ENCODE peak calls at places on chromosomes 11 and 22, in eight cellular contexts. D is fibroblast of pulmonary artery; F is OCI-LY7; T is glutamatergic neuron; B is AG04449; Y is CD4-positive, alpha-beta T cell; K is right atrium auricular region; A is cardiac muscle cell. R is an unnamed sample.

GRCh38 chr22:45205624-45205925 is 35.1 kb downstream of the KIAA0930 start:
- DNase-seq in D (no peak), F (no peak), T (no peak), B (no peak), Y (no peak), K (no peak), A (no peak), R (no peak)

GRCh38 chr11:31947051-31947450 is 135.9 kb upstream of the PAX6 start:
- DNase-seq in D (no peak), F (no peak), T (no peak), B (no peak), Y (no peak), K (no peak), A (no peak), R (no peak)

GRCh38 chr11:110835103-110835502 is 122.9 kb upstream of the ARHGAP20 start:
- DNase-seq in D (no peak), F (no peak), T (no peak), B (no peak), Y (no peak), K (no peak), A (no peak), R (no peak)

GRCh38 chr11:130652671-130653335 is 204.4 kb downstream of the ADAMTS15 start:
- DNase-seq in D (peak; percentile 99), F (no peak), T (no peak), B (peak; percentile 67), Y (no peak), K (peak; percentile 91), A (peak; percentile 98), R (peak; percentile 90)

GRCh38 chr22:50422961-50423815 is 51.6 kb downstream of the SBF1 start:
- DNase-seq in D (no peak), F (no peak), T (no peak), B (no peak), Y (no peak), K (no peak), A (no peak), R (no peak)

GRCh38 chr11:59216654-59217640 is 4.2 kb upstream of the MPEG1 start:
- DNase-seq in D (peak; percentile 17), F (peak; percentile 94), T (no peak), B (no peak), Y (no peak), K (no peak), A (peak; percentile 42), R (no peak)

GRCh38 chr11:9060700-9061111 is 30.7 kb downstream of the SCUBE2 start:
- DNase-seq in D (no peak), F (peak; percentile 19), T (no peak), B (no peak), Y (no peak), K (no peak), A (no peak), R (no peak)

GRCh38 chr22:36911887-36912661 is 1.4 kb upstream of the CSF2RB start:
- DNase-seq in D (peak; percentile 10), F (no peak), T (no peak), B (peak; percentile 17), Y (no peak), K (no peak), A (peak; percentile 38), R (no peak)

GRCh38 chr22:20584872-20585639 is 77.6 kb downstream of the MED15 start:
- DNase-seq in D (no peak), F (no peak), T (no peak), B (no peak), Y (no peak), K (no peak), A (no peak), R (no peak)

GRCh38 chr11:57653162-57653561 is 3.5 kb upstream of the YPEL4 start:
- DNase-seq in D (no peak), F (no peak), T (no peak), B (no peak), Y (no peak), K (no peak), A (no peak), R (no peak)

GRCh38 chr11:121207485-121208115 is 85.0 kb upstream of the SC5D start:
- DNase-seq in D (peak; percentile 17), F (no peak), T (no peak), B (no peak), Y (no peak), K (no peak), A (no peak), R (no peak)

GRCh38 chr22:39117585-39118191 is 20.6 kb downstream of the APOBEC3H start:
- DNase-seq in D (peak; percentile 69), F (peak; percentile 84), T (peak; percentile 60), B (no peak), Y (peak; percentile 59), K (no peak), A (peak; percentile 66), R (peak; percentile 18)

GRCh38 chr11:58164389-58164788 is 24.5 kb upstream of the OR9Q2 start:
- DNase-seq in D (no peak), F (no peak), T (no peak), B (no peak), Y (no peak), K (no peak), A (no peak), R (no peak)

GRCh38 chr11:17169876-17170275 is 37.9 kb downstream of the PIK3C2A start:
- DNase-seq in D (no peak), F (no peak), T (no peak), B (no peak), Y (no peak), K (no peak), A (no peak), R (no peak)

GRCh38 chr22:19705181-19705934 is 8.9 kb upstream of the SEPTIN5 start:
- DNase-seq in D (no peak), F (no peak), T (peak; percentile 37), B (no peak), Y (no peak), K (no peak), A (no peak), R (no peak)

GRCh38 chr11:57668467-57668890 is 565 bp downstream of the ZDHHC5 start:
- DNase-seq in D (no peak), F (peak; percentile 62), T (no peak), B (no peak), Y (no peak), K (no peak), A (no peak), R (no peak)

GRCh38 chr11:18700375-18700774 is 1.8 kb downstream of the TMEM86A start:
- DNase-seq in D (no peak), F (no peak), T (no peak), B (no peak), Y (no peak), K (no peak), A (peak; percentile 43), R (no peak)

GRCh38 chr11:19677380-19678080 is 35.1 kb upstream of the NAV2 start:
- DNase-seq in D (no peak), F (no peak), T (no peak), B (no peak), Y (no peak), K (no peak), A (peak; percentile 31), R (no peak)

GRCh38 chr22:43147821-43148220 is 3.5 kb upstream of the TSPO start:
- DNase-seq in D (no peak), F (peak; percentile 56), T (no peak), B (no peak), Y (no peak), K (no peak), A (no peak), R (no peak)

GRCh38 chr22:28605362-28605761 is 74.3 kb downstream of the TTC28 start:
- DNase-seq in D (no peak), F (no peak), T (no peak), B (no peak), Y (no peak), K (no peak), A (no peak), R (no peak)
- TF ChIP-seq CTCF in D (no peak), F (no peak), T (no peak), B (no peak), Y (no peak), K (no peak), A (no peak), R (no peak)

GRCh38 chr11:46594383-46594718 is 528 bp upstream of the AMBRA1 start:
- DNase-seq in D (no peak), F (no peak), T (no peak), B (no peak), Y (no peak), K (no peak), A (no peak), R (no peak)

GRCh38 chr11:46597155-46597554 is 3.3 kb upstream of the AMBRA1 start:
- DNase-seq in D (no peak), F (no peak), T (no peak), B (no peak), Y (no peak), K (no peak), A (no peak), R (no peak)

GRCh38 chr11:46594785-46595184 is 962 bp upstream of the AMBRA1 start:
- DNase-seq in D (no peak), F (no peak), T (no peak), B (no peak), Y (no peak), K (no peak), A (no peak), R (no peak)

GRCh38 chr11:46590740-46591606 is 2.9 kb downstream of the AMBRA1 start:
- DNase-seq in D (no peak), F (no peak), T (no peak), B (no peak), Y (no peak), K (no peak), A (peak; percentile 10), R (no peak)

GRCh38 chr11:46593550-46594382 is at the start of gene AMBRA1:
- DNase-seq in D (peak; percentile 95), F (peak; percentile 94), T (peak; percentile 87), B (peak; percentile 61), Y (peak; percentile 71), K (peak; percentile 91), A (peak; percentile 94), R (peak; percentile 80)
- TF ChIP-seq CTCF in D (no peak), F (no peak), T (no peak), B (no peak), Y (no peak), K (peak; percentile 20), A (no peak), R (no peak)

DNA sequence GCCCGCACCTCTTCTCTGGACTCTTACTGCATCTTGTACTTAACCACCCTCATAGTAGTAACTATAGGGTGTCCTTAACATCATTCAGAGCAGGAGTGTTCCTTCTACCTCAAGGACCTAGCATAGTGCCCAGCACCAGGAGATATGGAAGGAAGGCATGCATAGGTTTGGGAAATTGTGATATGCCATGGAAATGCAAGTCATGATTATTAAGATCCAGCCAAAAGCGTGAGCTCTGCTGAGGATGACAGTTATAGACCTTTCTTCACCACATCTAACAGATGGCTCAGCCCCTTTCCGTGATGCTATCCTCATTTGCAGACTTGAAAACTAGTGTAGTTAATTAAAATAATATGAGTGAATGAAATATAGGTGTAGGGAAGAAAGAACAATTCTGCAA is 746.1 kb downstream of the NTM start:
- DNase-seq in D (no peak), F (no peak), T (no peak), B (no peak), Y (no peak), K (no peak), A (no peak), R (no peak)
- TF ChIP-seq CTCF in D (no peak), F (no peak), T (no peak), B (no peak), Y (no peak), K (no peak), A (no peak), R (no peak)

DNA sequence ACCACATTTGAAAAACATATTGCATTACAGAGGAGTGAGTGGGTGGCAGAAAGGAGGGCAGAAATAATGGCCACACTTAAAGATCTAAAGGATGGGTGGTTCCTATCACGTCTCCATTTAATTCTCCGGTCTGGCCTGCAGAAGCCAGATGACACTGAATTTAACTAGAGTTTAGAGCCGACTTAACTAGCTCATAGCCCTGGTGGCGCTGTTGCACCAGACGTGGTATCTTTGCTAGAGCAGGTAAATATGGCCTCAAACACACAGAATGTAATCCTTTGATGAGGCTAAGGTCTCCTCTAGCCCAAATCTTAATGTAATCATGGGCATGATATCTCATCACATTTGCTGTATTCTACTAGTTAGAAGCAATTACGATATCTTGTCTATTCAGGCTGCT is 51.5 kb upstream of the GAL start:
- DNase-seq in D (peak; percentile 79), F (peak; percentile 79), T (peak; percentile 63), B (peak; percentile 14), Y (peak; percentile 28), K (no peak), A (peak; percentile 82), R (peak; percentile 4)
- TF ChIP-seq CTCF in D (peak; percentile 77), F (peak; percentile 92), T (peak; percentile 24), B (peak; percentile 62), Y (peak; percentile 25), K (peak; percentile 37), A (peak; percentile 72), R (peak; percentile 43)

R was measured in AG09319.